ENCODE peak calls at places on chromosomes 3 and 15, in eight cellular contexts. T is psoas muscle, V is right atrium auricular region, R is fibroblast of lung, D is heart right ventricle, E is hepatocyte, G is right lobe of liver, Y is H1. H is an unnamed sample. For H3K36me3, the result is how much of the 10 kb centered on the place peaks cover.

GRCh38 chr3:38150780-38151528 is 12.5 kb downstream of the MYD88 start:
- DNase-seq in T (no peak), V (no peak), R (no peak), D (no peak), E (no peak), G (no peak), Y (no peak), H (no peak)

GRCh38 chr3:106001923-106002322 is 133.1 kb upstream of the CBLB start:
- DNase-seq in T (no peak), V (no peak), R (no peak), D (no peak), E (no peak), G (no peak), Y (no peak), H (no peak)

GRCh38 chr15:37733628-37734027 is 200.8 kb upstream of the TMCO5A start:
- DNase-seq in T (no peak), V (no peak), R (no peak), D (no peak), E (no peak), G (no peak), Y (no peak), H (no peak)

GRCh38 chr3:99825239-99825638 is 7.6 kb downstream of the CMSS1 start:
- DNase-seq in T (no peak), V (no peak), R (no peak), D (no peak), E (no peak), G (no peak), Y (no peak), H (no peak)

GRCh38 chr15:39118510-39118909 is 462.4 kb upstream of the THBS1 start:
- DNase-seq in T (no peak), V (no peak), R (peak), D (no peak), E (no peak), G (no peak), Y (no peak), H (no peak)

GRCh38 chr3:123660276-123660675 is 75.4 kb upstream of the HACD2 start:
- DNase-seq in T (no peak), V (no peak), R (no peak), D (no peak), E (no peak), G (no peak), Y (no peak), H (no peak)

GRCh38 chr15:57153140-57153539 is 223.2 kb upstream of the CGNL1 start:
- DNase-seq in T (no peak), V (no peak), R (peak), D (no peak), E (peak), G (no peak), Y (no peak), H (no peak)

GRCh38 chr15:65305144-65305758 is 774 bp downstream of the RNU5B-1 start:
- DNase-seq in T (no peak), V (no peak), R (no peak), D (no peak), E (no peak), G (peak), Y (no peak), H (no peak)

GRCh38 chr3:42572278-42572677 is 9.5 kb downstream of the SEC22C start:
- DNase-seq in T (no peak), V (no peak), R (peak), D (no peak), E (peak), G (no peak), Y (no peak), H (no peak)

GRCh38 chr3:190369701-190370295 is 18.2 kb upstream of the CLDN16 start:
- DNase-seq in T (no peak), V (no peak), R (no peak), D (no peak), E (no peak), G (no peak), Y (no peak), H (no peak)

GRCh38 chr15:39976291-39977274 is 42.7 kb downstream of the EIF2AK4 start:
- DNase-seq in T (peak), V (peak), R (peak), D (peak), E (peak), G (peak), Y (peak), H (peak)

GRCh38 chr15:78392430-78392829 is 45.6 kb upstream of the IREB2 start:
- DNase-seq in T (no peak), V (no peak), R (no peak), D (no peak), E (no peak), G (no peak), Y (no peak), H (peak)

GRCh38 chr3:186454881-186455703 is 89.1 kb downstream of the CRYGS start:
- DNase-seq in T (no peak), V (no peak), R (no peak), D (no peak), E (no peak), G (no peak), Y (no peak), H (no peak)

DNA sequence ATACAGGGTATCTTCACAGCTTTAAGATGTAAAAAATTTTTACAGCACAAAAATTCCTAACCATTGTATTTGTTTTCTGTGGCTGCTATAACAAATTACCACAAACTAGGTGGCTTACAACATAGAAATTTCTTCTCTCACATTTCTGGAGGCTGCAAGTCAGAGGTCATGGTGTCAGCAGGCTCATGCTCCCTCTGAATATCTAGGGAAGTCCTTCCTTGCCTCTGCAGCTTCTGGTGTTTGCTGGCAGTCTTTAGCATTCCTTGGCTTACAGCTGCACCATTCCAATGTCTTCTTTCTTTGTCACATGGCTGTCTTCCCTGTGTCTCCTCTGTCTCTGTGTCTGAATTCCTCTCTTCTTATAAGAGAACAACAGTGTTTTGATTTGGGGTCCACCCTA is 310.2 kb upstream of the SUCLG2 start:
- DNase-seq in T (no peak), V (no peak), R (no peak), D (no peak), E (no peak), G (no peak), Y (no peak), H (no peak)
- H3K36me3 ChIP-seq in T (under half), V (under half), R (under half), D (under half), E (under half), G (under half), Y (under half), H (under half)

GRCh38 chr3:55749036-55749435 is 261.9 kb upstream of the WNT5A start:
- DNase-seq in T (no peak), V (no peak), R (no peak), D (no peak), E (no peak), G (no peak), Y (no peak), H (no peak)

GRCh38 chr3:55742027-55742710 is 255.1 kb upstream of the WNT5A start:
- DNase-seq in T (no peak), V (no peak), R (no peak), D (no peak), E (no peak), G (no peak), Y (no peak), H (no peak)

GRCh38 chr3:55750525-55750924 is 263.4 kb upstream of the WNT5A start:
- DNase-seq in T (no peak), V (no peak), R (peak), D (no peak), E (no peak), G (no peak), Y (no peak), H (peak)

GRCh38 chr3:55751730-55752129 is 264.6 kb upstream of the WNT5A start:
- DNase-seq in T (no peak), V (no peak), R (no peak), D (no peak), E (no peak), G (no peak), Y (no peak), H (no peak)

GRCh38 chr3:55746808-55747413 is 259.8 kb upstream of the WNT5A start:
- DNase-seq in T (no peak), V (no peak), R (peak), D (no peak), E (no peak), G (no peak), Y (no peak), H (no peak)
- TF ChIP-seq CTCF in T (peak), V (no peak), R (peak), D (peak), E (peak), G (peak), Y (no peak), H (peak)

GRCh38 chr15:90225504-90226234 is 8.1 kb downstream of the CIB1 start:
- DNase-seq in T (no peak), V (no peak), R (no peak), D (no peak), E (no peak), G (no peak), Y (no peak), H (no peak)
- H3K36me3 ChIP-seq in T (under half), V (half or more), R (under half), D (half or more), E (under half), G (under half), Y (under half), H (half or more)

DNA sequence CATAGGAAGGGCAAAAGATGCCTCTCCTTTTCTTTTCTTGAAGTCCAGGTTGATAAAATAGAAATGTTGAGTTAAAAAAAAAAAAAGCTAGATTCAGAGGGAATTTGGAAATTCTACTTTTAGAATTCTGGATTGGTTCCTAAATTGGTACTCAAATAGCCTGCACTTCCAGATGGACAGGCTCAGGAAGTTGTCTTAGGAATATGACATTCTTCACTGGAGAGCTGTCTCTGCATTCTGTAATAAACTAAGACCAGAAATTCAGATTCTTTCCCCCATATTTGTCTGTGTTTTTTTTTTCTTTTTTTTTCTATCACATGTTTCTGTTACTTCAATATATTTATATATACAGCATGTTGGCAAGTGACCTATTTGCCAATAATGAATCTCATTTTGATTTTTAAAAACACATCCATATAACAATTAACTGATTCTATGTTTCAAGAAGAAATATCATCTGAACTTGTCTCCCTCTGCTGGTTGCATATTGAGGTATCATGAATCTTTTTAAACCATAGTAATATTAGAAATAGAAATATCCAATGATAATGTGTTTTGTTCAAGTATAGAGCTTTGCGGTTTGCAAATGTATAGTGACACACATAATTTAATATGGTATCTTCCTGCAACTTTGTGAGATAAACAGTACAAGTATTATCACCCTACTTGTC is 8.5 kb upstream of the LSAMP start:
- DNase-seq in T (no peak), V (no peak), R (peak), D (no peak), E (no peak), G (no peak), Y (no peak), H (no peak)
- TF ChIP-seq CTCF in T (peak), V (no peak), R (no peak), D (peak), E (peak), G (no peak), Y (no peak), H (peak)

DNA sequence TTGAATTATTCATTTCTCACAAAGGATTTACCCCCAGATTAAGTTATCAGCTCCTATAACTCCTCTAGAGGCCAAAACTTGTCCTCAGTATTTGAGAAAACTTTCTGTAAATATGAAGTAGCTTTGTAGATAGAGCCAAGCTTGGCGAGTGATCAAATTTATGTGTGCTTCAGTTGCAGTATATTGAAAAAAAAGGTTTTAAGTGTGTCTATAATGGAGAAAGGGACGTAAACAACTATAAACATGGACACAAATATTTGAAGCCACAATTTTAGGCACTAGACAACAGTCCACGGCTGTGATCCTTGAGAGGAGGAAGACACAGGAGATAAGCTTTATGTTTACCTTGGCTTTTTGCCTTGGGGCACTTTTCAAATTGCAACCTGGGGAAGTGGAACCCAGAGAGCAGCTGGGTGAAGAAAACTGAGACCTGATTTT is 118.7 kb downstream of the THRB start:
- DNase-seq in T (no peak), V (no peak), R (peak), D (no peak), E (no peak), G (no peak), Y (no peak), H (no peak)
- H3K36me3 ChIP-seq in T (under half), V (under half), R (under half), D (under half), E (under half), G (under half), Y (under half), H (under half)

DNA sequence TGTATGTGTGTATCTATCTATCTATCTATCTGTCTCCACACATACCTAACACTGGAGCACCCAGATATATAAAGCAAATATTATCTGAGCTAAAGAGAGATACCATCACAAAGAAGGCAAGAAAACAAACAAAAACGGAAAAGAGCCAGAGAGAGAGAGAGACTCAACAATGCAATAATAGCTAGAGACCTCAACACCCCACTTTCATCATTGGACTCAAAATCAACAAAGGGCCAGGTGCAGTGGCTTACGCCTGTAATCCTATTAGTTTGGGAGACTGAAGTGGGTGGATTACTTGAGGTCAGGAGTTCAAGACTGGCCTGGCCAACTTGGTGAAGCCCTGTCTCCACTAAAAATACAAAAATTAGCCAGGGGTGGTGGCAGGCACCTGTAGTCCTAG is 23.4 kb downstream of the NCBP2 start:
- DNase-seq in T (no peak), V (no peak), R (no peak), D (no peak), E (no peak), G (no peak), Y (no peak), H (no peak)
- TF ChIP-seq CTCF in T (no peak), V (no peak), R (no peak), D (no peak), E (no peak), G (no peak), Y (no peak), H (no peak)

DNA sequence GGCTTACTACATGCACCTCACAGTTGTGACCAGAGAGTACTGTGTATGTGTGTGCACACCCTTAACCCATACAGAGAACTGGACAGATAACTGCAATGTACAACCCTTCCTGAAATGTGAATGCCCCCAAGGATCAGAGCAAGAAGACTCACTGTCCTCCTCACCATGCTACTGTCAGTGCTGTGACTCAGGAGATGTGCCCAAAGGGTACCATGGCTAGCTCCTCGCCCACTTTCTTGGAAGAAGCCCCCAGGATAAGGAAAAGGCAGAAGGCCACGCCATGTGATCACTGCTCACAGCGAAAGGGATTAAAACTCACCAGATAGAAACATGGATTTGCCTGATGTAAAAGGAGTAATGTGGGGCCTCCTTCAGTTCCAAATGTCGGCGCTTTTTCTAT is 41.8 kb downstream of the UBP1 start:
- DNase-seq in T (no peak), V (no peak), R (no peak), D (no peak), E (no peak), G (no peak), Y (no peak), H (no peak)
- H3K36me3 ChIP-seq in T (under half), V (half or more), R (under half), D (half or more), E (under half), G (under half), Y (under half), H (half or more)

DNA sequence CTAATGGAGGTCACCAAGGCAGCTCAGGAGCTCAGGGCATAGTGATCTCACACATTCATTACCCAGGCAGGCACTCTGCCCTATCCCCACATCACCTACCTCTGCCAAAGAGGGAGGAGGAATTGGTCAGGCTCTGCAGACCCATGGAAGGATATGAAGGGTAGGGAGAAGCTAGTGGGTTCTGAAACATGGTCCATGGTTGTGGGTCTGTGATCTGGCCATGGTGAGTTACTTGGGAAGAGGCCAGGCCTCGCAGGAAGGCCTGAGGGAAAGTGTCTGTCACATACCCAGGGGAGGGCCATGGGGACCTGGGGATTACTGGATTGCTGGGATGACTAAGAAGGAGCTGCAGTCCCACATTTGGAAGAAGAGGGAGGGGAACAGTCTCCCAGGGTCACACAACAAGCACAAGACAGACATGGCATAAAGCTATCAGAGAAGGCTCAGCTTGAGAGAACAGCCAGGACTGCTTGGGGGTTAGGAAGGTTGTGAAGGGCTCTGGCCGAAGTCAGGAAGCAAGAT is 1.4 kb upstream of the PRSS50 start:
- DNase-seq in T (no peak), V (peak), R (no peak), D (no peak), E (no peak), G (no peak), Y (no peak), H (no peak)
- TF ChIP-seq CTCF in T (no peak), V (no peak), R (no peak), D (no peak), E (no peak), G (no peak), Y (no peak), H (no peak)

GRCh38 chr15:55637086-55637485 is 48.9 kb upstream of the PYGO1 start:
- DNase-seq in T (no peak), V (no peak), R (no peak), D (no peak), E (no peak), G (no peak), Y (no peak), H (no peak)
- H3K36me3 ChIP-seq in T (under half), V (under half), R (under half), D (half or more), E (under half), G (under half), Y (under half), H (under half)